ENCODE peak calls at places on chromosomes 12 and 14, in nine cellular contexts. B, N, G, L, E, D, S, M and T are unnamed samples.

GRCh38 chr12:103495158-103495782 is 498 bp downstream of the C12orf42 start:
- DNase-seq in B (no peak), N (peak), G (no peak), L (no peak), E (no peak), D (no peak), S (peak), M (no peak), T (no peak)

GRCh38 chr14:65421201-65421981 is 8.9 kb downstream of the FUT8 start:
- DNase-seq in B (no peak), N (no peak), G (no peak), L (no peak), E (peak), D (no peak), S (peak), M (no peak), T (no peak)

GRCh38 chr12:95548056-95548538 is 3.2 kb downstream of the USP44 start:
- DNase-seq in B (no peak), N (peak), G (no peak), L (no peak), E (no peak), D (peak), S (no peak), M (no peak), T (peak)

GRCh38 chr12:69359531-69360347 is at the start of gene YEATS4:
- DNase-seq in B (peak), N (peak), G (peak), L (peak), E (peak), D (peak), S (peak), M (peak), T (peak)

GRCh38 chr14:38502241-38502640 is 246.3 kb upstream of the CLEC14A start:
- DNase-seq in B (no peak), N (no peak), G (no peak), L (no peak), E (peak), D (no peak), S (no peak), M (no peak), T (no peak)

GRCh38 chr12:22657538-22657937 is 32.6 kb downstream of the ETNK1 start:
- DNase-seq in B (no peak), N (no peak), G (no peak), L (no peak), E (peak), D (no peak), S (no peak), M (no peak), T (no peak)

GRCh38 chr14:39107624-39108023 is 4.6 kb upstream of the SEC23A start:
- DNase-seq in B (no peak), N (no peak), G (no peak), L (no peak), E (peak), D (no peak), S (peak), M (peak), T (no peak)

GRCh38 chr12:42586268-42586667 is 3.3 kb downstream of the PRICKLE1 start:
- DNase-seq in B (no peak), N (no peak), G (no peak), L (no peak), E (no peak), D (no peak), S (no peak), M (no peak), T (no peak)

GRCh38 chr12:106583578-106584103 is 837 bp downstream of the RFX4 start:
- DNase-seq in B (no peak), N (no peak), G (no peak), L (no peak), E (peak), D (no peak), S (peak), M (no peak), T (no peak)

GRCh38 chr12:54588110-54588831 is at the start of gene PPP1R1A:
- DNase-seq in B (peak), N (no peak), G (no peak), L (no peak), E (no peak), D (no peak), S (no peak), M (no peak), T (no peak)

GRCh38 chr12:13135336-13136178 is 32.1 kb upstream of the GSG1 start:
- DNase-seq in B (no peak), N (peak), G (no peak), L (peak), E (peak), D (no peak), S (peak), M (no peak), T (peak)

GRCh38 chr12:81386101-81386500 is 308.2 kb downstream of the ACSS3 start:
- DNase-seq in B (no peak), N (no peak), G (no peak), L (no peak), E (no peak), D (no peak), S (no peak), M (no peak), T (no peak)

GRCh38 chr12:61513499-61513898 is 746.7 kb upstream of the USP15 start:
- DNase-seq in B (no peak), N (no peak), G (no peak), L (no peak), E (no peak), D (no peak), S (no peak), M (no peak), T (no peak)

GRCh38 chr12:131831021-131831571 is 2.9 kb downstream of the MMP17 start:
- DNase-seq in B (peak), N (no peak), G (no peak), L (no peak), E (no peak), D (peak), S (peak), M (peak), T (no peak)

GRCh38 chr14:64496764-64497163 is 6.9 kb downstream of the ZBTB25 start:
- DNase-seq in B (no peak), N (no peak), G (no peak), L (no peak), E (no peak), D (no peak), S (no peak), M (no peak), T (no peak)

GRCh38 chr12:121264951-121265350 is 31.6 kb downstream of the CAMKK2 start:
- DNase-seq in B (no peak), N (no peak), G (no peak), L (no peak), E (no peak), D (no peak), S (no peak), M (no peak), T (no peak)

GRCh38 chr14:100067971-100068959 is 3.0 kb downstream of the EVL start:
- DNase-seq in B (no peak), N (peak), G (peak), L (no peak), E (peak), D (no peak), S (no peak), M (peak), T (peak)

GRCh38 chr14:62592877-62593276 is 452.4 kb downstream of the KCNH5 start:
- DNase-seq in B (no peak), N (no peak), G (no peak), L (no peak), E (peak), D (no peak), S (peak), M (no peak), T (no peak)

GRCh38 chr14:53528114-53528513 is 375.0 kb upstream of the DDHD1 start:
- DNase-seq in B (no peak), N (no peak), G (no peak), L (no peak), E (peak), D (peak), S (no peak), M (no peak), T (no peak)

GRCh38 chr12:74119811-74120362 is 417.7 kb upstream of the ATXN7L3B start:
- DNase-seq in B (no peak), N (no peak), G (no peak), L (no peak), E (no peak), D (no peak), S (no peak), M (no peak), T (no peak)

GRCh38 chr14:104016873-104017650 is 68.4 kb upstream of the ASPG start:
- DNase-seq in B (no peak), N (no peak), G (no peak), L (no peak), E (no peak), D (no peak), S (no peak), M (peak), T (no peak)

GRCh38 chr12:48197967-48198618 is 5.0 kb downstream of the OR10AD1 start:
- DNase-seq in B (peak), N (peak), G (peak), L (peak), E (peak), D (peak), S (peak), M (peak), T (peak)

GRCh38 chr12:48198619-48198973 is 4.5 kb downstream of the OR10AD1 start:
- DNase-seq in B (peak), N (peak), G (no peak), L (peak), E (no peak), D (peak), S (no peak), M (no peak), T (peak)

GRCh38 chr12:48201091-48201490 is 2.0 kb downstream of the OR10AD1 start:
- DNase-seq in B (no peak), N (no peak), G (no peak), L (no peak), E (no peak), D (no peak), S (no peak), M (no peak), T (no peak)

GRCh38 chr12:48198985-48199384 is 4.1 kb downstream of the OR10AD1 start:
- DNase-seq in B (no peak), N (no peak), G (no peak), L (no peak), E (no peak), D (no peak), S (no peak), M (no peak), T (no peak)

GRCh38 chr12:48199784-48200198 is 3.3 kb downstream of the OR10AD1 start:
- DNase-seq in B (no peak), N (no peak), G (no peak), L (no peak), E (peak), D (no peak), S (peak), M (no peak), T (no peak)
- H3K4me3 ChIP-seq in B (no peak), N (peak), G (peak), L (peak), E (no peak), D (peak), S (no peak), M (peak), T (no peak)

GRCh38 chr14:34301107-34301734 is 160.8 kb downstream of the SPTSSA start:
- DNase-seq in B (no peak), N (no peak), G (peak), L (no peak), E (peak), D (no peak), S (peak), M (peak), T (no peak)
- TF ChIP-seq CTCF in B (peak), N (no peak), G (peak), L (peak), E (peak), D (peak), S (peak), M (peak), T (peak)

DNA sequence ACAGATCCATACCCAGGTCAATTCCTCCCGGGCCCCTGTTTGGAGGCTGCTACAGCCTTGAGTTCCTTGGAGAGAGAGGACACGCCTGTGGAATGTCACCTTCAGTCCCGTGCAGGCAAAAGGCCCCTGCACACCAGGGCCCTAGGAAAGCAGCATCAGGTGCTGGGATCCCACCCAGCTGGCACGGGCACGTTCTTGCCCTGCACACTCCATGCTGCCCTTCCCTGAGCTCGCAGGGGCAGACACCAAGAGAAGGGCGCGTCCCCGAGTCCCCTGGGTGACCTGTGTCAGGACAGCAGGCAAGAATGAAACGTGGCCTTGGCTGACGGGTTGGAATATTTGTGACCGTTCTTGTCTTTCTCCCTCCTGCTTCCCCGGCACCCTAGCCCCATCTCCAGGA is 67.7 kb downstream of the TSPAN11 start:
- DNase-seq in B (no peak), N (no peak), G (no peak), L (no peak), E (no peak), D (no peak), S (no peak), M (no peak), T (no peak)
- TF ChIP-seq POLR2A in B (no peak), N (no peak), G (no peak), L (no peak), E (no peak), D (no peak), S (no peak), M (no peak), T (no peak)

GRCh38 chr14:106845286-106846087 is 1319.1 kb downstream of the TMEM121 start:
- DNase-seq in B (no peak), N (peak), G (peak), L (no peak), E (no peak), D (no peak), S (peak), M (peak), T (no peak)
- H3K4me3 ChIP-seq in B (peak), N (peak), G (peak), L (peak), E (no peak), D (peak), S (peak), M (peak), T (no peak)

DNA sequence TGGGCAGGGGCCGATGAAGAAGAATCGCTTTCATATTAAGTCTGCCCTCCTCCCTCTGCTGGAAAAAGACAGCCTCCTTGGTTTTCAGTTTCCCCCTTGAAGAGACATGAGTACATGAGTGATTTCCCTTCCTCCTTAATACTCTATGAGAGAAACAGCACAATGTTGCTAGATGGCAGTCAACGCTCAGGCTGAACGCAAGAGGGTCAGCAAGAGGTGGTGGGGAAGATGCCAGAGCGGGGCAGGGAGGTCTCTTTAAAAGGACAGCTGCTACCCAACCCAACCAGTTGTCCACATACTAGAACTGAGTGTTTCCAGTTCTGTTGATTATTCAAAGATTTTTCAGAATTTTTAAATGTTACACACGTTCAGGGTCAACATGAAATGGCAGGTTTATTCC is 22.8 kb downstream of the CRACR2A start:
- DNase-seq in B (no peak), N (no peak), G (no peak), L (no peak), E (no peak), D (no peak), S (no peak), M (peak), T (no peak)
- TF ChIP-seq CTCF in B (no peak), N (no peak), G (no peak), L (no peak), E (no peak), D (no peak), S (no peak), M (no peak), T (no peak)

GRCh38 chr14:88790501-88791251 is 2.1 kb downstream of the EML5 start:
- DNase-seq in B (no peak), N (no peak), G (no peak), L (no peak), E (no peak), D (no peak), S (no peak), M (no peak), T (no peak)

GRCh38 chr14:88791629-88792571 is 853 bp downstream of the EML5 start:
- DNase-seq in B (no peak), N (peak), G (no peak), L (no peak), E (no peak), D (peak), S (peak), M (peak), T (peak)

GRCh38 chr14:88793259-88793625 is 489 bp upstream of the EML5 start:
- DNase-seq in B (no peak), N (no peak), G (no peak), L (no peak), E (no peak), D (peak), S (no peak), M (no peak), T (peak)

GRCh38 chr14:88791252-88791621 is 1.5 kb downstream of the EML5 start:
- DNase-seq in B (no peak), N (no peak), G (no peak), L (no peak), E (no peak), D (no peak), S (no peak), M (no peak), T (no peak)

DNA sequence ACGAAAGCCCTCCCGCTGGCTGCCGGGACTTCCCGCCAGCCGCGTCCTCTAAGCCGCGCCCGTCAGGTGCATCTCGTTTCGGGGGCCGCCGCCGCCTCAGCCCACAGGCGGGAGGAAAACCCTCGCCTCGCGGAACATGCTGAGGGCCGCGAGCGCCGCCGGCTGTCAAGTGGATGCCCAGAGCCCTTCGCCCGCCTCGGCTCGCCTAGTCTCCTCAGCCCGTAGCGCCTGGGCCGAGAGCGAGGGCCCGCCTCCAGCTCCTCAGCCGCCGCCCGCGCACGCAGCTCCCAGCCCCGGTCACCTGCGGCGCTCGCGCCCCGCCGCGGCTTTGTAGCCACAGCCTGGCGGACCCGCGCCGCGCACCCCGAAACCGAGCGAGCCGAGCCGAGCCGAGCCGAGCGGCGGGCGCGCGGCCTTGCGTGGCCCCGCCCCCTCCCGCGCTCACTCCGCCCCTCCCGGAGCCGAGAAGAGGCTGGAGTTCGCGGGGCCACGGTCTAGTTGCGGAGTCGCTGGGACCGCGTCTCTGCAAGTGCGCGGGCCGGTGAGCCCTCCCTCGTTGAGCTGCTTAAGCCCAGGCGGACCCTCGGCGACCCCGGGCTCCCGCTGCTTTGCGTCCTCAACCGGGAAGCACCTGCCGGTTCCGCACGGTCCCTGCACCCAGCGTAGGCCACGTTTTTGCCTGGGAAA is at the start of gene EML5:
- DNase-seq in B (peak), N (peak), G (no peak), L (peak), E (peak), D (peak), S (peak), M (peak), T (peak)
- TF ChIP-seq POLR2A in B (no peak), N (no peak), G (peak), L (no peak), E (no peak), D (no peak), S (peak), M (no peak), T (peak)

DNA sequence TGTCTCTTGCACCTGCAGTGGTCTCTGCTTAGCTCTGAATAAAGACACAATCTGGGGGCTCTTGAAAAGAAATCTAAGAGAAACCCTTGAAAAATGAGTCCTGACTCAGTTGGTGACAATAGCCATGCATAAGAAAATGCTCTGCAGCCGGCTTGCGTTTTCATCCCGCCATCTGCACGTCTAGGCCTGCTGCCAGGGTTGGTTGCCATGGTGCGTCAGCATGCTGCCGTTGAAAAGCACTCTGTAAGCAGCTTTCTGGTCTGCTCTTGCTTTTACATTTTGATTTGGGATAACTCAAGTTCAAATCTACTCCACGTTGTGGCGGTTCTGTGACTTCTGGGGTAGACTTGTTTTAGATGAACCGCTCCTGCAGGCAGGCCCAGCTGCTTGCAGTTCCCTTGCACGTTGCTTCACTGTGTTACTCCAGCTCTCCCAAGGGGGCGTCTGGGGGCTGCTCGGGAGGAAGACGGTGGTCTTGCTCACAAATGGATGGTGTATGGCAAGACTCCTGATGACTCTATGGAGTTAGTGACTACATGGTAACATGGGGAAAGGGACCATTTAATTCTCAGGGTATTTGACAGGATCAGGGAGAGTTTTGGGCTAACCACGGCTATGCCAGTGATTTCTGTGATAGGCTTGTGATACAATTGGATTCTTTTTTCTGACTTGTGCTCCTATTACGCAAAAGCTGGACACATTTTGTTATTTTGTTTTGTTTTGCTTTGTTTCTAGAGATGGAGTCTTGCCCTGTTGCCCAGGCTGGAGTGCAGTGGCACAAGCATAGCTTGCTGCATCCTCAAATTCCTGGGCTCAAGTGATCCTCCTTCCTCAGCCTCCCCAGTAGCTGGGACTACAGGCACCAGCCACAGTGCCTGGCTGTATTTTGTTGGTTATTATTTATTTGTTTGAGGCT is 15.8 kb downstream of the WNT5B start:
- DNase-seq in B (peak), N (no peak), G (no peak), L (peak), E (peak), D (peak), S (no peak), M (peak), T (peak)
- H3K4me3 ChIP-seq in B (no peak), N (no peak), G (no peak), L (no peak), E (no peak), D (peak), S (no peak), M (no peak), T (no peak)

GRCh38 chr12:119695034-119695433 is 27.1 kb downstream of the PRKAB1 start:
- DNase-seq in B (no peak), N (no peak), G (no peak), L (no peak), E (no peak), D (no peak), S (peak), M (no peak), T (no peak)
- TF ChIP-seq CTCF in B (no peak), N (no peak), G (peak), L (peak), E (peak), D (no peak), S (peak), M (peak), T (peak)

GRCh38 chr12:50240096-50240791 is 43.1 kb downstream of the LIMA1 start:
- DNase-seq in B (no peak), N (no peak), G (no peak), L (no peak), E (no peak), D (no peak), S (no peak), M (no peak), T (no peak)
- TF ChIP-seq POLR2A in B (no peak), N (no peak), G (no peak), L (no peak), E (no peak), D (no peak), S (no peak), M (no peak), T (no peak)